ENCODE peak calls at places on chromosomes 11 and 22, in four cellular contexts. F is HepG2, Q is GM12878, R is SK-N-SH. T is an unnamed sample.
A peak's percentile ranks its signal among the peaks of the same experiment; 100 is the strongest.

GRCh38 chr11:46026616-46027293 is 94.5 kb downstream of the PHF21A start:
- DNase-seq in F (no peak), Q (no peak), R (no peak), T (no peak)

GRCh38 chr22:26172389-26172990 is 3.2 kb downstream of the SEZ6L start:
- DNase-seq in F (peak; percentile 53), Q (no peak), R (peak; percentile 61), T (peak; percentile 24)

GRCh38 chr22:46878549-46878948 is 116.1 kb downstream of the TBC1D22A start:
- DNase-seq in F (no peak), Q (no peak), R (no peak), T (no peak)

GRCh38 chr22:31122532-31123291 is at the start of gene INPP5J:
- DNase-seq in F (peak; percentile 44), Q (no peak), R (peak; percentile 90), T (peak; percentile 44)

GRCh38 chr11:7351228-7351627 is 99.5 kb downstream of the SYT9 start:
- DNase-seq in F (no peak), Q (no peak), R (no peak), T (no peak)

GRCh38 chr11:107859459-107860239 is 1.1 kb upstream of the SLC35F2 start:
- DNase-seq in F (no peak), Q (peak; percentile 63), R (peak; percentile 55), T (peak; percentile 37)

GRCh38 chr11:19980957-19981669 is 179.2 kb downstream of the DBX1 start:
- DNase-seq in F (peak; percentile 40), Q (no peak), R (peak; percentile 21), T (no peak)

GRCh38 chr11:6251120-6251733 is 8.4 kb upstream of the CCKBR start:
- DNase-seq in F (peak; percentile 59), Q (no peak), R (peak; percentile 79), T (peak; percentile 64)

GRCh38 chr22:49965291-49966040 is 4.9 kb downstream of the PIM3 start:
- DNase-seq in F (no peak), Q (no peak), R (peak; percentile 19), T (no peak)

GRCh38 chr11:72100009-72100408 is 3.1 kb downstream of the LAMTOR1 start:
- DNase-seq in F (no peak), Q (no peak), R (no peak), T (no peak)

GRCh38 chr11:109547356-109548027 is 125.5 kb downstream of the C11orf87 start:
- DNase-seq in F (no peak), Q (no peak), R (no peak), T (no peak)

GRCh38 chr11:6737872-6738466 is 33.8 kb downstream of the OR2AG2 start:
- DNase-seq in F (peak; percentile 41), Q (no peak), R (peak; percentile 11), T (peak; percentile 43)

GRCh38 chr22:22802346-22802970 is 85.2 kb upstream of the IGLL5 start:
- DNase-seq in F (no peak), Q (no peak), R (no peak), T (no peak)

GRCh38 chr22:27154717-27155116 is 497.3 kb downstream of the MIAT start:
- DNase-seq in F (no peak), Q (no peak), R (no peak), T (no peak)

GRCh38 chr22:19579880-19580279 is 55.7 kb upstream of the CLDN5 start:
- DNase-seq in F (no peak), Q (peak; percentile 7), R (no peak), T (no peak)

GRCh38 chr11:128518493-128519207 is 68.7 kb downstream of the ETS1 start:
- DNase-seq in F (no peak), Q (no peak), R (no peak), T (no peak)

GRCh38 chr11:128516886-128517285 is 70.5 kb downstream of the ETS1 start:
- DNase-seq in F (no peak), Q (no peak), R (no peak), T (no peak)

GRCh38 chr11:128516467-128516778 is 70.9 kb downstream of the ETS1 start:
- DNase-seq in F (no peak), Q (no peak), R (no peak), T (no peak)

GRCh38 chr11:128519353-128519752 is 68.0 kb downstream of the ETS1 start:
- DNase-seq in F (no peak), Q (no peak), R (no peak), T (no peak)

GRCh38 chr11:128517457-128518230 is 69.7 kb downstream of the ETS1 start:
- DNase-seq in F (no peak), Q (no peak), R (no peak), T (no peak)
- H3K27ac ChIP-seq in F (no peak overlapping the region), Q (peak overlapping the region; percentile 96), R (peak overlapping the region; percentile 55), T (no peak overlapping the region)

DNA sequence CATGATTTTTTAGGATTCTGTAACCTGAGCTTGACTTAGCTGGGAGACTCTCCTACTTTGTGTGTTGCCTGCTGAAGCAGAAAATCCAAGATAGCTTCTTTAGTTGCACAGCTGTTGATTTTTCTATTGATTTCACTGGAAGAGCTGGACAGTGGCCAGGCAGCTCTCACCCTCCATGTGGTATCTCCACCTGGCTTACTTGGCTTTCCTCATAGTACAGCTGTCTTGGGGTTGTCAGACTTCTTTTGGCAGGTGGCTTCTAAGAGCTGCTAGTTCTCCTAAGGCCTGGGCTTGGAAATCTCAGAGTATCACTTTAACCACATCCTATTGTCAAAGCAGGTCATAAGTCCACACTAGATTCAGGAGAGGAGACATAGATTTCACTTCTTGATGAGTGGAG is 130.8 kb upstream of the SPON1 start:
- DNase-seq in F (no peak), Q (no peak), R (no peak), T (no peak)
- TF ChIP-seq ZBTB33 in F (no peak), Q (no peak), R (no peak), T (no peak)

GRCh38 chr11:132704796-132705375 is 827.4 kb downstream of the OPCML start:
- DNase-seq in F (peak; percentile 18), Q (no peak), R (no peak), T (no peak)
- TF ChIP-seq SIN3A in F (no peak), Q (no peak), R (no peak), T (no peak)

GRCh38 chr11:119380160-119380815 is 1.2 kb downstream of the USP2 start:
- DNase-seq in F (peak; percentile 51), Q (no peak), R (peak; percentile 6), T (no peak)
- H3K27ac ChIP-seq in F (peak overlapping the region; percentile 76), Q (no peak overlapping the region), R (no peak overlapping the region), T (no peak overlapping the region)

T was measured in HCT116.